ENCODE peak calls at places on chromosomes 1 and 21, in five cellular contexts. J is H9, U is colonic mucosa, I is neuronal stem cell, A is psoas muscle. Z is an unnamed sample.
A peak's percentile ranks its signal among the peaks of the same experiment; 100 is the strongest.

GRCh38 chr1:246583448-246584185 is 17.4 kb downstream of the CNST start:
- DNase-seq in J (no peak), U (peak; percentile 79), I (no peak), A (no peak), Z (no peak)

GRCh38 chr1:193211539-193211938 is 25.1 kb upstream of the B3GALT2 start:
- DNase-seq in J (no peak), U (no peak), I (no peak), A (no peak), Z (peak; percentile 38)

GRCh38 chr1:53068314-53069084 is 6.5 kb downstream of the PODN start:
- DNase-seq in J (no peak), U (no peak), I (no peak), A (peak; percentile 19), Z (no peak)

GRCh38 chr1:211677659-211678058 is 2.2 kb upstream of the NEK2 start:
- DNase-seq in J (no peak), U (no peak), I (no peak), A (no peak), Z (no peak)

GRCh38 chr1:240093120-240093961 is 1.7 kb downstream of the FMN2 start:
- DNase-seq in J (peak; percentile 67), U (no peak), I (peak; percentile 33), A (no peak), Z (no peak)

GRCh38 chr1:21613072-21613867 is 55.9 kb downstream of the RAP1GAP start:
- DNase-seq in J (no peak), U (no peak), I (no peak), A (no peak), Z (no peak)

GRCh38 chr1:42774928-42775549 is 8.0 kb downstream of the C1orf50 start:
- DNase-seq in J (no peak), U (no peak), I (no peak), A (no peak), Z (no peak)

GRCh38 chr1:16413191-16413590 is 24.0 kb downstream of the SPATA21 start:
- DNase-seq in J (no peak), U (no peak), I (no peak), A (no peak), Z (no peak)

GRCh38 chr1:6322161-6322560 is 61.3 kb upstream of the GPR153 start:
- DNase-seq in J (no peak), U (no peak), I (no peak), A (no peak), Z (no peak)

GRCh38 chr21:37128069-37128468 is 55.0 kb downstream of the TTC3 start:
- DNase-seq in J (no peak), U (no peak), I (no peak), A (no peak), Z (no peak)

GRCh38 chr21:10575311-10575667 is 53.9 kb downstream of the TPTE start:
- DNase-seq in J (no peak), U (no peak), I (no peak), A (no peak), Z (no peak)

DNA sequence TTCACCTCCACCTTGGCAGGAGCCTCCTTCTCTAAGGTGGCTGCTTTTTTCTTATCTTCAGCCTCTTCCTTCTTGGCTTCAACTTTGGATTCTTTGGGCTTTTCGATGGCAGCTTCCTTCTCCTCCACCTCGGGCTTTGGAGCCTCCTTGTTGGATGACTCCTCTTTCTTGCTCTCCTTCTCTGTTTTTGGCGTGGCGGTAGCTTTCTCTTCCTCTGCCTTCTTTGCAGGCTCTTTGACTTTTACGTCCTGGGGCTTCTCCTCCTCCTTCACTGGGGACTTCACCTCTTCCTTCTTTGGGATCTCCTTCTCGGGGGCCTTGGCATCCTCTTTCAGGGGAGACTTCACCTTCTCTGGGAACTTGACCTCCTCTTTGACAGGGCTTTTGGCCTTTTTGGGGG is 13.9 kb upstream of the CD2 start:
- DNase-seq in J (no peak), U (no peak), I (no peak), A (no peak), Z (no peak)
- H3K27ac ChIP-seq in J (no peak overlapping the region), U (no peak overlapping the region), I (no peak overlapping the region), A (no peak overlapping the region), Z (no peak overlapping the region)

GRCh38 chr1:92476071-92476607 is 10.6 kb downstream of the GFI1 start:
- DNase-seq in J (peak; percentile 38), U (no peak), I (no peak), A (no peak), Z (no peak)
- H3K4me1 ChIP-seq in J (no peaks in the 10 kb centered on the region), U (peaks cover 3% of the 10 kb centered on the region), I (peaks cover 6% of the 10 kb centered on the region), A (peaks cover 4% of the 10 kb centered on the region), Z (no peaks in the 10 kb centered on the region)

GRCh38 chr1:112509005-112509659 is 367 bp downstream of the WNT2B start:
- DNase-seq in J (peak; percentile 60), U (no peak), I (no peak), A (no peak), Z (no peak)

GRCh38 chr1:112508242-112509004 is at the start of gene WNT2B:
- DNase-seq in J (peak; percentile 76), U (no peak), I (no peak), A (no peak), Z (no peak)

GRCh38 chr1:112509660-112510178 is 954 bp downstream of the WNT2B start:
- DNase-seq in J (no peak), U (no peak), I (no peak), A (no peak), Z (no peak)

GRCh38 chr1:112511897-112512296 is 3.1 kb downstream of the WNT2B start:
- DNase-seq in J (no peak), U (no peak), I (no peak), A (no peak), Z (no peak)

DNA sequence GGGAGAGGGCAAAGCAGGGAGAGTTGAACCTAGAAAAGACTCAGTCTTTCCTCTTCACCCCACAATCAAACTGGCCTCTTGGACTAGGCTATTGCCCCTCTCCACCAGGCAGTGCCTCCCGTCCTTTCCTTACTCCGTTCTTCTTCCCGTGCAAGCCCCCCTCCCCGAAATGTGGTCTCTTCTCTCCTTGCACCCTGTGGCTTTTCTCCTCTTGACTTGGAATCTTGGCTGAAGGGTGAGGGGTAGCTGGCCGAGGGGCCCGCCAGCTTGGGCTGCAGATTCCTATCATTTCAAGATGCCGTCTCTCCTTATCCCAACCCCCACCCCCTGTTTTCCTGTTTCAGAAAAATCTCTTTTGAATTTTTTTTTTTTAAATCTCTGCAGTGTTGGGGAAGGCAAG is 1.6 kb downstream of the WNT2B start:
- DNase-seq in J (no peak), U (no peak), I (no peak), A (no peak), Z (no peak)
- H3K27ac ChIP-seq in J (no peak overlapping the region), U (no peak overlapping the region), I (no peak overlapping the region), A (no peak overlapping the region), Z (no peak overlapping the region)

DNA sequence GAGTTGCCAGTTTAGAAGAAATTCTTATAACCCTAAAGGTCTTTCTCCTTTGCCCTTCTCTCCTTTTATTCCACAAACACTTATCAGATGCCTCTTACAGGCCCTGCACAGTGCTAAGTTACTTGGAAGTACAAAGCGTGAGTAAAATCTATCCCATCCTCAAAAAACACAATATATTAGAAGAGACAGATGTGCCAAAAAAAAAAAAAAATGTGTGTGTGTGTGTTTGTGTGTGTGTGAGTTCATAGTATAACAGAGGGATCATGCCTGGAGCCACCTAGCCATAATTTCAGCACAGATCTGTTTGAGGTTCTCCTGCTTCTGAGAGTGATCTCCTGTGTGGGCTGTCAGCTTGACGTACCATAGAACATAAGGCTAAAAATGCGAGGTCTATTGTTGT is 5.0 kb downstream of the FAM20B start:
- DNase-seq in J (no peak), U (no peak), I (no peak), A (no peak), Z (no peak)
- H3K4me1 ChIP-seq in J (peaks cover 10% of the 10 kb centered on the region), U (no peaks in the 10 kb centered on the region), I (peaks cover 27% of the 10 kb centered on the region), A (peaks cover 80% of the 10 kb centered on the region), Z (peaks cover 12% of the 10 kb centered on the region)

GRCh38 chr1:3009021-3009420 is 12.2 kb upstream of the ACTRT2 start:
- DNase-seq in J (no peak), U (no peak), I (no peak), A (no peak), Z (peak; percentile 22)

GRCh38 chr1:3011631-3012510 is 9.4 kb upstream of the ACTRT2 start:
- DNase-seq in J (no peak), U (no peak), I (no peak), A (peak; percentile 28), Z (peak; percentile 26)

GRCh38 chr1:3007298-3008147 is 13.7 kb upstream of the ACTRT2 start:
- DNase-seq in J (no peak), U (no peak), I (no peak), A (no peak), Z (peak; percentile 11)

GRCh38 chr1:3011127-3011526 is 10.1 kb upstream of the ACTRT2 start:
- DNase-seq in J (no peak), U (no peak), I (no peak), A (no peak), Z (peak; percentile 19)

GRCh38 chr1:3009556-3009955 is 11.7 kb upstream of the ACTRT2 start:
- DNase-seq in J (no peak), U (no peak), I (no peak), A (no peak), Z (peak; percentile 4)
- H3K27ac ChIP-seq in J (no peak overlapping the region), U (no peak overlapping the region), I (no peak overlapping the region), A (no peak overlapping the region), Z (no peak overlapping the region)

GRCh38 chr1:38128926-38129453 is 82.4 kb upstream of the POU3F1 start:
- DNase-seq in J (no peak), U (no peak), I (no peak), A (no peak), Z (no peak)
- H3K4me1 ChIP-seq in J (peaks cover 2% of the 10 kb centered on the region), U (no peaks in the 10 kb centered on the region), I (peaks cover 39% of the 10 kb centered on the region), A (no peaks in the 10 kb centered on the region), Z (peaks cover 21% of the 10 kb centered on the region)

Z was measured in RWPE2.